ENCODE peak calls at places on chromosomes 5 and 9, in five cellular contexts. V is pancreas; F is fibroblast of lung; D is CD8-positive, alpha-beta memory T cell; J is A549. H is an unnamed sample.

GRCh38 chr9:90998573-90998972 is 197.0 kb downstream of the SYK start:
- DNase-seq in D (no peak), F (no peak), J (no peak), V (no peak), H (no peak)

GRCh38 chr9:7300484-7300883 is 499.1 kb downstream of the DMAC1 start:
- DNase-seq in F (no peak), D (no peak), J (no peak), V (no peak), H (no peak)

GRCh38 chr5:168346417-168346816 is 55.0 kb downstream of the WWC1 start:
- DNase-seq in F (no peak), D (no peak), J (no peak), V (peak), H (no peak)

GRCh38 chr9:132622144-132622543 is 39.7 kb downstream of the BARHL1 start:
- DNase-seq in V (no peak), F (peak), J (no peak), D (no peak), H (no peak)

GRCh38 chr5:40432836-40433235 is 246.9 kb upstream of the PTGER4 start:
- DNase-seq in D (no peak), J (no peak), F (no peak), V (no peak), H (no peak)

GRCh38 chr9:98364042-98364441 is 108.6 kb upstream of the TBC1D2 start:
- DNase-seq in F (no peak), J (no peak), V (no peak), D (no peak), H (no peak)

GRCh38 chr5:18687429-18687828 is 1053.2 kb downstream of the TAF11L14 start:
- DNase-seq in D (no peak), F (no peak), J (no peak), V (no peak), H (no peak)

GRCh38 chr5:127820910-127821553 is 117.8 kb downstream of the CCDC192 start:
- DNase-seq in V (no peak), J (peak), F (peak), D (no peak), H (no peak)

GRCh38 chr9:94915476-94916450 is 189.3 kb downstream of the AOPEP start:
- DNase-seq in F (no peak), J (no peak), D (no peak), V (no peak), H (no peak)

GRCh38 chr9:101737165-101737704 is 1.2 kb downstream of the GRIN3A start:
- DNase-seq in D (no peak), F (no peak), J (no peak), V (no peak), H (no peak)

GRCh38 chr9:123544007-123544827 is 188.2 kb downstream of the CRB2 start:
- DNase-seq in F (peak), J (peak), V (no peak), D (no peak), H (no peak)

GRCh38 chr5:643351-643801 is 31.2 kb downstream of the CEP72 start:
- DNase-seq in J (no peak), D (no peak), F (no peak), V (no peak), H (no peak)

GRCh38 chr5:14234204-14234603 is 91.1 kb downstream of the TRIO start:
- DNase-seq in J (no peak), D (no peak), F (no peak), V (no peak), H (no peak)

GRCh38 chr9:95218790-95219189 is 98.7 kb downstream of the FANCC start:
- DNase-seq in F (no peak), J (no peak), D (no peak), V (no peak), H (no peak)

GRCh38 chr9:105187781-105188180 is 56.7 kb upstream of the SLC44A1 start:
- DNase-seq in F (peak), V (no peak), J (peak), D (no peak), H (no peak)

GRCh38 chr9:89189215-89189614 is 10.6 kb upstream of the SHC3 start:
- DNase-seq in D (no peak), V (no peak), F (no peak), J (no peak), H (no peak)

GRCh38 chr5:138950411-138951011 is 75.4 kb upstream of the LRRTM2 start:
- DNase-seq in D (no peak), J (no peak), F (no peak), V (peak), H (no peak)

GRCh38 chr5:53303105-53303504 is 177.3 kb upstream of the FST start:
- DNase-seq in F (peak), D (no peak), J (no peak), V (no peak), H (no peak)

GRCh38 chr9:128099932-128100491 is 27.5 kb downstream of the PTGES2 start:
- DNase-seq in D (no peak), V (no peak), J (no peak), F (no peak), H (no peak)

GRCh38 chr9:4553951-4554381 is 63.7 kb downstream of the SLC1A1 start:
- DNase-seq in D (no peak), J (no peak), V (no peak), F (peak), H (no peak)

GRCh38 chr5:167530548-167530947 is 760.9 kb upstream of the WWC1 start:
- DNase-seq in J (no peak), F (no peak), D (no peak), V (no peak), H (no peak)

GRCh38 chr9:72353455-72354116 is 11.4 kb downstream of the ZFAND5 start:
- DNase-seq in F (no peak), D (no peak), J (no peak), V (no peak), H (no peak)

GRCh38 chr5:67262202-67262601 is 65.6 kb upstream of the CD180 start:
- DNase-seq in F (no peak), D (no peak), V (no peak), J (no peak), H (no peak)

GRCh38 chr5:67253911-67254310 is 57.3 kb upstream of the CD180 start:
- DNase-seq in J (no peak), V (no peak), D (no peak), F (no peak), H (no peak)

GRCh38 chr5:67255881-67256280 is 59.3 kb upstream of the CD180 start:
- DNase-seq in D (no peak), V (no peak), J (no peak), F (no peak), H (no peak)

GRCh38 chr5:67257500-67257899 is 60.9 kb upstream of the CD180 start:
- DNase-seq in J (no peak), D (no peak), V (no peak), F (peak), H (no peak)

GRCh38 chr5:67257063-67257462 is 60.5 kb upstream of the CD180 start:
- DNase-seq in F (no peak), J (no peak), V (no peak), D (no peak), H (no peak)
- H3K27ac ChIP-seq in F (no peak), J (peak), V (no peak), D (no peak), H (peak)

GRCh38 chr5:140106101-140106500 is 7.8 kb upstream of the PURA start:
- DNase-seq in F (no peak), J (no peak), D (no peak), V (no peak), H (no peak)
- H3K27ac ChIP-seq in F (no peak), J (no peak), D (no peak), V (peak), H (peak)

GRCh38 chr5:65050826-65051498 is 282.2 kb downstream of the CWC27 start:
- DNase-seq in V (no peak), F (no peak), J (no peak), D (no peak), H (no peak)

GRCh38 chr5:65047948-65048690 is 279.4 kb downstream of the CWC27 start:
- DNase-seq in D (no peak), V (no peak), J (no peak), F (no peak), H (no peak)

GRCh38 chr5:65047225-65047624 is 278.5 kb downstream of the CWC27 start:
- DNase-seq in D (no peak), J (no peak), V (no peak), F (no peak), H (no peak)

GRCh38 chr5:65055938-65056337 is 287.2 kb downstream of the CWC27 start:
- DNase-seq in F (no peak), J (no peak), D (no peak), V (no peak), H (no peak)

GRCh38 chr5:65050140-65050539 is 281.4 kb downstream of the CWC27 start:
- DNase-seq in V (no peak), F (no peak), J (no peak), D (no peak), H (no peak)
- H3K27ac ChIP-seq in V (no peak), F (no peak), J (no peak), D (no peak), H (no peak)

GRCh38 chr9:129138476-129139232 is 27.4 kb downstream of the PTPA start:
- DNase-seq in V (peak), D (no peak), F (peak), J (no peak), H (no peak)
- H3K27ac ChIP-seq in V (peak), D (no peak), F (peak), J (peak), H (peak)

GRCh38 chr9:16773116-16773515 is 97.4 kb downstream of the BNC2 start:
- DNase-seq in V (no peak), D (no peak), F (no peak), J (no peak), H (no peak)

GRCh38 chr9:16768816-16769215 is 101.7 kb downstream of the BNC2 start:
- DNase-seq in F (no peak), D (no peak), V (no peak), J (no peak), H (no peak)

GRCh38 chr9:16771352-16771751 is 99.1 kb downstream of the BNC2 start:
- DNase-seq in F (peak), J (no peak), V (no peak), D (no peak), H (no peak)

GRCh38 chr9:16773617-16774016 is 96.9 kb downstream of the BNC2 start:
- DNase-seq in F (no peak), D (no peak), J (no peak), V (peak), H (no peak)

DNA sequence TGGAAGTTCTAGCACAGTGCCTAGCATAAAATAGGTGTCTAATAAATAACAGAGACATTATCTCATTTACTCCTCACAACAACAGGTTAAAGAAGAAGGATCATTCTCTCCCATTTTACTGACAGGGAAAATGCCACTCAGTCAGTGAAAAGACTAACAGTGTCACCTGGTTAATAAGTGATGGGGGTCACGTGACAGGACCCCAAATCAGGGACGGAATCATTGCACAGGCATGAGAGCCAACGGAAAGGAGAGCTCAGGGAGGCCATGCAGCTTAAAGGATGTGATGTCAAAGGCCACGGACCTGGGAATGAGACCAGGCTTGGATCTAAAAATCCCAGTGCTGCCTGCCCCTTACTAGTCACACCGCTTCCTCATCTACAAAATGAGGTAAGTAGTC is 101.2 kb downstream of the BNC2 start:
- DNase-seq in V (no peak), F (no peak), J (no peak), D (no peak), H (no peak)
- H3K27ac ChIP-seq in V (no peak), F (no peak), J (no peak), D (no peak), H (no peak)

DNA sequence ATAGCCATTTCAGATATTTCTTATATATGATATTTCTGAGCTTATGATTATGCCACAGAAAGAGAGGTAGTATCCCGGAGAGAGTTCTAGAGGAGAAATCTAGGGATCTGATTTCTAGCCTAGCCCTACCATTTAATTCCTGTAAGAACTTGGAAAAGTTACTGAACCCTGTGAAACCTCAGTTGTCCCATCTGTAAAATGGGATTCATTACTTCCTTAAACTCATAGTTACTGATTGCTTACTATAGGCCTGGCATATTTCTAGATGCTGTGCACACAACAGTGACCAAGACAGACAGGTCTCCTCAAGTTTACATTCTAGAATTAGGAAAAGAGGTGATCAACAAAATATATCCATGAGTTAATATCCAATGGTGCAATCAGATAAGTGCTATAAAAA is 30.8 kb upstream of the SMAD5 start:
- DNase-seq in D (no peak), J (no peak), F (no peak), V (no peak), H (no peak)
- H3K27ac ChIP-seq in D (no peak), J (no peak), F (no peak), V (no peak), H (no peak)

GRCh38 chr5:98768160-98769005 is 5.1 kb upstream of the RGMB start:
- DNase-seq in D (no peak), F (peak), V (peak), J (peak), H (peak)
- H3K27ac ChIP-seq in D (no peak), F (peak), V (no peak), J (peak), H (peak)

GRCh38 chr5:150376799-150377771 is 19.6 kb downstream of the TCOF1 start:
- DNase-seq in V (no peak), J (no peak), D (no peak), F (peak), H (no peak)
- H3K27ac ChIP-seq in V (no peak), J (no peak), D (peak), F (peak), H (peak)

GRCh38 chr5:172793577-172794488 is 22.8 kb upstream of the DUSP1 start:
- DNase-seq in D (no peak), F (peak), J (no peak), V (no peak), H (no peak)
- H3K27ac ChIP-seq in D (no peak), F (peak), J (peak), V (peak), H (no peak)

GRCh38 chr5:26563979-26564378 is 474.4 kb downstream of the CDH9 start:
- DNase-seq in F (no peak), V (no peak), J (no peak), D (no peak), H (no peak)
- H3K27ac ChIP-seq in F (no peak), V (no peak), J (no peak), D (no peak), H (no peak)

H was measured in dorsolateral prefrontal cortex.